ENCODE peak calls at places on chromosomes 12 and 14, in seven cellular contexts. One of them, this sample, is unnamed.

GRCh38 chr12:18971932-18972331 is 157.6 kb upstream of the PLEKHA5 start:
- DNase-seq in colonic mucosa: no peak
- DNase-seq in amniotic stem cell: no peak
- DNase-seq in WTC11: no peak
- DNase-seq in Kasumi-1: no peak
- DNase-seq in GM12891: no peak
- DNase-seq in AML-193: no peak
- DNase-seq in this sample: no peak

GRCh38 chr12:111788178-111788654 is 21.5 kb downstream of the ALDH2 start:
- DNase-seq in GM12891: no peak
- DNase-seq in Kasumi-1: peak; percentile 11
- DNase-seq in colonic mucosa: no peak
- DNase-seq in AML-193: peak; percentile 25
- DNase-seq in WTC11: peak; percentile 26
- DNase-seq in amniotic stem cell: no peak
- DNase-seq in this sample: peak; percentile 39

GRCh38 chr12:79514730-79515525 is 175.8 kb downstream of the PAWR start:
- DNase-seq in colonic mucosa: no peak
- DNase-seq in amniotic stem cell: no peak
- DNase-seq in AML-193: no peak
- DNase-seq in GM12891: no peak
- DNase-seq in WTC11: no peak
- DNase-seq in Kasumi-1: no peak
- DNase-seq in this sample: no peak

GRCh38 chr14:96817750-96818666 is 20.8 kb downstream of the VRK1 start:
- DNase-seq in GM12891: no peak
- DNase-seq in amniotic stem cell: no peak
- DNase-seq in colonic mucosa: no peak
- DNase-seq in AML-193: no peak
- DNase-seq in WTC11: no peak
- DNase-seq in Kasumi-1: no peak
- DNase-seq in this sample: no peak

GRCh38 chr14:84351646-84352045 is 1178.3 kb upstream of the FLRT2 start:
- DNase-seq in amniotic stem cell: no peak
- DNase-seq in GM12891: no peak
- DNase-seq in WTC11: no peak
- DNase-seq in Kasumi-1: no peak
- DNase-seq in AML-193: no peak
- DNase-seq in colonic mucosa: no peak
- DNase-seq in this sample: no peak

GRCh38 chr12:130555628-130556485 is 160.2 kb downstream of the RIMBP2 start:
- DNase-seq in GM12891: no peak
- DNase-seq in colonic mucosa: peak; percentile 28
- DNase-seq in AML-193: no peak
- DNase-seq in Kasumi-1: no peak
- DNase-seq in amniotic stem cell: no peak
- DNase-seq in WTC11: no peak
- DNase-seq in this sample: no peak

GRCh38 chr12:53709671-53710070 is 17.6 kb downstream of the CALCOCO1 start:
- DNase-seq in colonic mucosa: no peak
- DNase-seq in WTC11: no peak
- DNase-seq in Kasumi-1: no peak
- DNase-seq in AML-193: no peak
- DNase-seq in GM12891: no peak
- DNase-seq in amniotic stem cell: no peak
- DNase-seq in this sample: no peak

GRCh38 chr12:95648990-95649791 is 97.9 kb upstream of the USP44 start:
- DNase-seq in amniotic stem cell: peak; percentile 7
- DNase-seq in WTC11: no peak
- DNase-seq in GM12891: no peak
- DNase-seq in colonic mucosa: peak; percentile 36
- DNase-seq in Kasumi-1: no peak
- DNase-seq in AML-193: no peak
- DNase-seq in this sample: peak; percentile 32

GRCh38 chr14:86217523-86217922 is 687.6 kb downstream of the FLRT2 start:
- DNase-seq in amniotic stem cell: no peak
- DNase-seq in GM12891: no peak
- DNase-seq in colonic mucosa: no peak
- DNase-seq in Kasumi-1: no peak
- DNase-seq in WTC11: peak; percentile 34
- DNase-seq in AML-193: no peak
- DNase-seq in this sample: no peak

This sample was measured in hepatic stellate cell.